ENCODE peak calls at places on chromosomes 1 and 21, in eight cellular contexts. One of them, this sample, is unnamed.
A peak's percentile ranks its signal among the peaks of the same experiment; 100 is the strongest.

GRCh38 chr1:115436596-115436995 is 98.5 kb upstream of the NGF start:
- DNase-seq in GM10248: no peak
- DNase-seq in fibroblast of the aortic adventitia: no peak
- DNase-seq in psoas muscle: no peak
- DNase-seq in endodermal cell: no peak
- DNase-seq in RWPE1: no peak
- DNase-seq in fibroblast of mammary gland: no peak
- DNase-seq in ovary: no peak
- DNase-seq in this sample: no peak

GRCh38 chr1:205298191-205298994 is 23.2 kb downstream of the NUAK2 start:
- DNase-seq in GM10248: no peak
- DNase-seq in fibroblast of the aortic adventitia: peak; percentile 97
- DNase-seq in psoas muscle: no peak
- DNase-seq in endodermal cell: peak; percentile 94
- DNase-seq in RWPE1: peak; percentile 97
- DNase-seq in fibroblast of mammary gland: peak; percentile 95
- DNase-seq in ovary: no peak
- DNase-seq in this sample: no peak

GRCh38 chr1:54857741-54858665 is 29.0 kb downstream of the DHCR24 start:
- DNase-seq in GM10248: no peak
- DNase-seq in fibroblast of the aortic adventitia: peak; percentile 71
- DNase-seq in psoas muscle: no peak
- DNase-seq in endodermal cell: peak; percentile 42
- DNase-seq in RWPE1: peak; percentile 81
- DNase-seq in fibroblast of mammary gland: peak; percentile 86
- DNase-seq in ovary: peak; percentile 24
- DNase-seq in this sample: no peak

GRCh38 chr1:66980745-66981367 is 56.1 kb downstream of the MIER1 start:
- DNase-seq in GM10248: no peak
- DNase-seq in fibroblast of the aortic adventitia: peak; percentile 42
- DNase-seq in psoas muscle: no peak
- DNase-seq in endodermal cell: no peak
- DNase-seq in RWPE1: no peak
- DNase-seq in fibroblast of mammary gland: peak; percentile 49
- DNase-seq in ovary: no peak
- DNase-seq in this sample: no peak

GRCh38 chr1:22738522-22738921 is 27.9 kb downstream of the EPHB2 start:
- DNase-seq in GM10248: no peak
- DNase-seq in fibroblast of the aortic adventitia: no peak
- DNase-seq in psoas muscle: no peak
- DNase-seq in endodermal cell: no peak
- DNase-seq in RWPE1: no peak
- DNase-seq in fibroblast of mammary gland: peak; percentile 42
- DNase-seq in ovary: no peak
- DNase-seq in this sample: no peak

GRCh38 chr1:172948457-172948856 is 102.3 kb downstream of the TNFSF18 start:
- DNase-seq in GM10248: no peak
- DNase-seq in fibroblast of the aortic adventitia: peak; percentile 50
- DNase-seq in psoas muscle: no peak
- DNase-seq in endodermal cell: no peak
- DNase-seq in RWPE1: peak; percentile 32
- DNase-seq in fibroblast of mammary gland: peak; percentile 97
- DNase-seq in ovary: no peak
- DNase-seq in this sample: no peak

GRCh38 chr1:34904236-34905097 is 25.0 kb downstream of the DLGAP3 start:
- DNase-seq in GM10248: no peak
- DNase-seq in fibroblast of the aortic adventitia: no peak
- DNase-seq in psoas muscle: no peak
- DNase-seq in endodermal cell: peak; percentile 13
- DNase-seq in RWPE1: no peak
- DNase-seq in fibroblast of mammary gland: no peak
- DNase-seq in ovary: no peak
- DNase-seq in this sample: no peak

GRCh38 chr1:937521-937920 is 13.8 kb downstream of the SAMD11 start:
- DNase-seq in GM10248: no peak
- DNase-seq in fibroblast of the aortic adventitia: no peak
- DNase-seq in psoas muscle: no peak
- DNase-seq in endodermal cell: no peak
- DNase-seq in RWPE1: no peak
- DNase-seq in fibroblast of mammary gland: no peak
- DNase-seq in ovary: no peak
- DNase-seq in this sample: no peak

GRCh38 chr1:101236546-101237228 is at the start of gene S1PR1:
- DNase-seq in GM10248: peak; percentile 34
- DNase-seq in fibroblast of the aortic adventitia: peak; percentile 49
- DNase-seq in psoas muscle: peak; percentile 67
- DNase-seq in endodermal cell: peak; percentile 90
- DNase-seq in RWPE1: peak; percentile 25
- DNase-seq in fibroblast of mammary gland: peak; percentile 48
- DNase-seq in ovary: peak; percentile 56
- DNase-seq in this sample: peak; percentile 79

GRCh38 chr1:200873116-200873670 is 412 bp downstream of the GPR25 start:
- DNase-seq in GM10248: no peak
- DNase-seq in fibroblast of the aortic adventitia: no peak
- DNase-seq in psoas muscle: no peak
- DNase-seq in endodermal cell: peak; percentile 61
- DNase-seq in RWPE1: no peak
- DNase-seq in fibroblast of mammary gland: no peak
- DNase-seq in ovary: no peak
- DNase-seq in this sample: no peak

GRCh38 chr1:246795906-246796694 is 71.9 kb downstream of the SCCPDH start:
- DNase-seq in GM10248: no peak
- DNase-seq in fibroblast of the aortic adventitia: no peak
- DNase-seq in psoas muscle: no peak
- DNase-seq in endodermal cell: no peak
- DNase-seq in RWPE1: no peak
- DNase-seq in fibroblast of mammary gland: no peak
- DNase-seq in ovary: no peak
- DNase-seq in this sample: no peak

GRCh38 chr1:232435746-232436145 is 194.2 kb downstream of the SIPA1L2 start:
- DNase-seq in GM10248: no peak
- DNase-seq in fibroblast of the aortic adventitia: peak; percentile 75
- DNase-seq in psoas muscle: no peak
- DNase-seq in endodermal cell: no peak
- DNase-seq in RWPE1: no peak
- DNase-seq in fibroblast of mammary gland: peak; percentile 36
- DNase-seq in ovary: peak; percentile 70
- DNase-seq in this sample: no peak

GRCh38 chr1:153649867-153650235 is 8.7 kb upstream of the SNAPIN start:
- DNase-seq in GM10248: no peak
- DNase-seq in fibroblast of the aortic adventitia: no peak
- DNase-seq in psoas muscle: peak; percentile 85
- DNase-seq in endodermal cell: no peak
- DNase-seq in RWPE1: no peak
- DNase-seq in fibroblast of mammary gland: no peak
- DNase-seq in ovary: peak; percentile 32
- DNase-seq in this sample: no peak

GRCh38 chr1:81664341-81664740 is 136.4 kb upstream of the ADGRL2 start:
- DNase-seq in GM10248: no peak
- DNase-seq in fibroblast of the aortic adventitia: peak; percentile 83
- DNase-seq in psoas muscle: no peak
- DNase-seq in endodermal cell: no peak
- DNase-seq in RWPE1: no peak
- DNase-seq in fibroblast of mammary gland: peak; percentile 63
- DNase-seq in ovary: no peak
- DNase-seq in this sample: no peak

GRCh38 chr1:3775498-3776230 is 3.1 kb downstream of the SMIM1 start:
- DNase-seq in GM10248: peak; percentile 77
- DNase-seq in fibroblast of the aortic adventitia: peak; percentile 33
- DNase-seq in psoas muscle: peak; percentile 45
- DNase-seq in endodermal cell: peak; percentile 85
- DNase-seq in RWPE1: peak; percentile 51
- DNase-seq in fibroblast of mammary gland: peak; percentile 55
- DNase-seq in ovary: peak; percentile 88
- DNase-seq in this sample: no peak

GRCh38 chr1:11858968-11859871 is 475 bp upstream of the NPPB start:
- DNase-seq in GM10248: peak; percentile 83
- DNase-seq in fibroblast of the aortic adventitia: peak; percentile 62
- DNase-seq in psoas muscle: peak; percentile 67
- DNase-seq in endodermal cell: peak; percentile 96
- DNase-seq in RWPE1: peak; percentile 73
- DNase-seq in fibroblast of mammary gland: peak; percentile 39
- DNase-seq in ovary: peak; percentile 89
- DNase-seq in this sample: peak; percentile 88

GRCh38 chr1:47782414-47783165 is 214.6 kb downstream of the TRABD2B start:
- DNase-seq in GM10248: no peak
- DNase-seq in fibroblast of the aortic adventitia: peak; percentile 18
- DNase-seq in psoas muscle: peak; percentile 44
- DNase-seq in endodermal cell: no peak
- DNase-seq in RWPE1: no peak
- DNase-seq in fibroblast of mammary gland: peak; percentile 75
- DNase-seq in ovary: no peak
- DNase-seq in this sample: no peak

GRCh38 chr1:56360021-56360420 is 219.3 kb downstream of the PLPP3 start:
- DNase-seq in GM10248: no peak
- DNase-seq in fibroblast of the aortic adventitia: no peak
- DNase-seq in psoas muscle: no peak
- DNase-seq in endodermal cell: no peak
- DNase-seq in RWPE1: no peak
- DNase-seq in fibroblast of mammary gland: no peak
- DNase-seq in ovary: no peak
- DNase-seq in this sample: no peak

GRCh38 chr1:197268012-197268411 is at the start of gene CRB1:
- DNase-seq in GM10248: no peak
- DNase-seq in fibroblast of the aortic adventitia: peak; percentile 16
- DNase-seq in psoas muscle: no peak
- DNase-seq in endodermal cell: peak; percentile 45
- DNase-seq in RWPE1: no peak
- DNase-seq in fibroblast of mammary gland: peak; percentile 10
- DNase-seq in ovary: no peak
- DNase-seq in this sample: no peak

GRCh38 chr1:114505148-114505561 is 5.8 kb downstream of the TRIM33 start:
- DNase-seq in GM10248: no peak
- DNase-seq in fibroblast of the aortic adventitia: no peak
- DNase-seq in psoas muscle: no peak
- DNase-seq in endodermal cell: no peak
- DNase-seq in RWPE1: no peak
- DNase-seq in fibroblast of mammary gland: no peak
- DNase-seq in ovary: no peak
- DNase-seq in this sample: no peak

GRCh38 chr1:228097333-228098081 is 5.6 kb downstream of the C1orf35 start:
- DNase-seq in GM10248: peak; percentile 12
- DNase-seq in fibroblast of the aortic adventitia: no peak
- DNase-seq in psoas muscle: peak; percentile 19
- DNase-seq in endodermal cell: peak; percentile 45
- DNase-seq in RWPE1: no peak
- DNase-seq in fibroblast of mammary gland: no peak
- DNase-seq in ovary: no peak
- DNase-seq in this sample: no peak

GRCh38 chr1:56798053-56798471 is 21.1 kb downstream of the FYB2 start:
- DNase-seq in GM10248: no peak
- DNase-seq in fibroblast of the aortic adventitia: peak; percentile 36
- DNase-seq in psoas muscle: no peak
- DNase-seq in endodermal cell: no peak
- DNase-seq in RWPE1: peak; percentile 16
- DNase-seq in fibroblast of mammary gland: peak; percentile 22
- DNase-seq in ovary: no peak
- DNase-seq in this sample: no peak

GRCh38 chr21:44510508-44511218 is 29.3 kb downstream of the KRTAP10-1 start:
- DNase-seq in GM10248: peak; percentile 85
- DNase-seq in fibroblast of the aortic adventitia: peak; percentile 11
- DNase-seq in psoas muscle: peak; percentile 50
- DNase-seq in endodermal cell: peak; percentile 92
- DNase-seq in RWPE1: peak; percentile 41
- DNase-seq in fibroblast of mammary gland: peak; percentile 17
- DNase-seq in ovary: peak; percentile 46
- DNase-seq in this sample: peak; percentile 82

GRCh38 chr1:88079036-88079435 is 605.0 kb upstream of the PKN2 start:
- DNase-seq in GM10248: no peak
- DNase-seq in fibroblast of the aortic adventitia: peak; percentile 3
- DNase-seq in psoas muscle: no peak
- DNase-seq in endodermal cell: peak; percentile 82
- DNase-seq in RWPE1: no peak
- DNase-seq in fibroblast of mammary gland: peak; percentile 10
- DNase-seq in ovary: no peak
- DNase-seq in this sample: no peak
- TF ChIP-seq CTCF in GM10248: no peak
- TF ChIP-seq CTCF in fibroblast of the aortic adventitia: peak; percentile 48
- TF ChIP-seq CTCF in psoas muscle: peak; percentile 9
- TF ChIP-seq CTCF in endodermal cell: peak; percentile 93
- TF ChIP-seq CTCF in RWPE1: no peak
- TF ChIP-seq CTCF in fibroblast of mammary gland: peak; percentile 36
- TF ChIP-seq CTCF in ovary: no peak
- TF ChIP-seq CTCF in this sample: peak; percentile 80

GRCh38 chr1:40197656-40198055 is 36.5 kb downstream of the RLF start:
- DNase-seq in GM10248: no peak
- DNase-seq in fibroblast of the aortic adventitia: no peak
- DNase-seq in psoas muscle: no peak
- DNase-seq in endodermal cell: no peak
- DNase-seq in RWPE1: no peak
- DNase-seq in fibroblast of mammary gland: no peak
- DNase-seq in ovary: no peak
- DNase-seq in this sample: no peak
- TF ChIP-seq CTCF in GM10248: no peak
- TF ChIP-seq CTCF in fibroblast of the aortic adventitia: no peak
- TF ChIP-seq CTCF in psoas muscle: no peak
- TF ChIP-seq CTCF in endodermal cell: peak; percentile 43
- TF ChIP-seq CTCF in RWPE1: peak; percentile 10
- TF ChIP-seq CTCF in fibroblast of mammary gland: peak; percentile 32
- TF ChIP-seq CTCF in ovary: no peak
- TF ChIP-seq CTCF in this sample: peak; percentile 41

DNA sequence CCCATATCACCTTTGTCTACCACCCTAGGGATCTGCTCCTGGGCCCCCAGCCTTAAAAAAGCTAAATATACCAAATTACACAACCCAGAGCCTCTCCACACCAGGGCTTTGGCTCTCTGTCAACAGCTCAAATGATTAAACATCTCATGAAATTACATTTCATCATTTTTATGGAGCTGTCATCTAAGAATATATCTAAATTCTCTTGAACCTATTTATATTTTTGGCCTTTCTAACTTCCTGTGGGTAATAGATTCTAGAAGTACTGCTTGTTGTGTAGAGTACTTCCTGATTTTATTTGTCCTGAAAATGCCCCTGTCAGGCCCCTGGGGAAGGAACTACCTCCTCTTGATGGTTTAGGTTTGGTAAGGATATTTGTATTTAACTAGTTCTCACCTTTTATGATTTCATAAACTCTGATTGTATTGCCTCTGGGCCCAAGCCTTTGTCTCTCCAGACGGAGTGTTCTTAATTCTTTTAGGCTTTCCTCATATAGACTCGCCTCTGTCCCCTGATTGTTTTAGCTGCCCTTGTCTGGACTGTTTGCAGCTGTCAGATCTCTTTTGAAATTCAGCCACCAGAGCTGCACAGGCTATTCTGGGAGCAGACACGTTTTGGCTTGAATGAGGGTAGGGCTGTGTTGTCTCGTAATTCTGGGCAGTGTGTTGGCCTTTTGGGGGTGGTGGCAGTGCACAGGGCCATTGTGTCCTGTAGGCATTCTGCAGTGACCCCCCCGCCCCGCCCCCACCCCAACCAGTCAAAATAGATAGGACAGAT is 16.6 kb downstream of the MYOG start:
- DNase-seq in GM10248: no peak
- DNase-seq in fibroblast of the aortic adventitia: peak; percentile 28
- DNase-seq in psoas muscle: no peak
- DNase-seq in endodermal cell: no peak
- DNase-seq in RWPE1: no peak
- DNase-seq in fibroblast of mammary gland: no peak
- DNase-seq in ovary: no peak
- DNase-seq in this sample: no peak
- TF ChIP-seq CTCF in GM10248: no peak
- TF ChIP-seq CTCF in fibroblast of the aortic adventitia: no peak
- TF ChIP-seq CTCF in psoas muscle: no peak
- TF ChIP-seq CTCF in endodermal cell: no peak
- TF ChIP-seq CTCF in RWPE1: no peak
- TF ChIP-seq CTCF in fibroblast of mammary gland: no peak
- TF ChIP-seq CTCF in ovary: no peak
- TF ChIP-seq CTCF in this sample: no peak

GRCh38 chr1:72285074-72285425 is 2.7 kb upstream of the NEGR1 start:
- DNase-seq in GM10248: no peak
- DNase-seq in fibroblast of the aortic adventitia: no peak
- DNase-seq in psoas muscle: no peak
- DNase-seq in endodermal cell: no peak
- DNase-seq in RWPE1: no peak
- DNase-seq in fibroblast of mammary gland: no peak
- DNase-seq in ovary: no peak
- DNase-seq in this sample: no peak
- TF ChIP-seq CTCF in GM10248: no peak
- TF ChIP-seq CTCF in fibroblast of the aortic adventitia: no peak
- TF ChIP-seq CTCF in psoas muscle: no peak
- TF ChIP-seq CTCF in endodermal cell: no peak
- TF ChIP-seq CTCF in RWPE1: no peak
- TF ChIP-seq CTCF in fibroblast of mammary gland: no peak
- TF ChIP-seq CTCF in ovary: no peak
- TF ChIP-seq CTCF in this sample: no peak

This sample was measured in type B pancreatic cell.